ENCODE peak calls at places on chromosomes 1 and 21, in ten cellular contexts. D is PC-9; Q is heart right ventricle; H is endodermal cell; V is CD4-positive, alpha-beta memory T cell; X is iPS DF 6.9; T is sigmoid colon; J is thoracic aorta; E is neural progenitor cell; L is left lung. R is an unnamed sample. For H3K4me1 and H3K36me3, the result is how much of the 10 kb centered on the place peaks cover.

GRCh38 chr1:210144736-210145135 is 87.9 kb upstream of the SERTAD4 start:
- DNase-seq in D (no peak), Q (no peak), H (no peak), V (no peak), X (no peak), T (no peak), J (no peak), E (no peak), L (no peak), R (no peak)

GRCh38 chr1:100622037-100622436 is 84.1 kb downstream of the GPR88 start:
- DNase-seq in D (peak), Q (no peak), H (peak), V (no peak), X (peak), T (no peak), J (peak), E (peak), L (no peak), R (no peak)

GRCh38 chr1:185345913-185346717 is 29.1 kb upstream of the IVNS1ABP start:
- DNase-seq in D (no peak), Q (no peak), H (no peak), V (no peak), X (no peak), T (no peak), J (no peak), E (no peak), L (no peak), R (no peak)

GRCh38 chr1:221069178-221069903 is 190.1 kb downstream of the HLX start:
- DNase-seq in D (no peak), Q (no peak), H (peak), V (no peak), X (no peak), T (no peak), J (no peak), E (peak), L (no peak), R (no peak)

GRCh38 chr1:115323366-115324004 is 14.6 kb downstream of the NGF start:
- DNase-seq in D (no peak), Q (no peak), H (no peak), V (no peak), X (no peak), T (no peak), J (no peak), E (no peak), L (no peak), R (no peak)

GRCh38 chr1:182064611-182065010 is 3.1 kb upstream of the ZNF648 start:
- DNase-seq in D (no peak), Q (no peak), H (no peak), V (no peak), X (no peak), T (no peak), J (no peak), E (no peak), L (no peak), R (no peak)

GRCh38 chr1:87826639-87827345 is 498.1 kb downstream of the LMO4 start:
- DNase-seq in D (no peak), Q (peak), H (no peak), V (no peak), X (no peak), T (peak), J (no peak), E (no peak), L (peak), R (no peak)

GRCh38 chr21:28442624-28443023 is 550.1 kb downstream of the LTN1 start:
- DNase-seq in D (no peak), Q (no peak), H (no peak), V (no peak), X (no peak), T (no peak), J (no peak), E (no peak), L (no peak), R (no peak)

GRCh38 chr1:237470712-237471310 is 419.9 kb downstream of the ZP4 start:
- DNase-seq in D (no peak), Q (peak), H (peak), V (no peak), X (no peak), T (no peak), J (no peak), E (peak), L (no peak), R (no peak)

GRCh38 chr1:1205769-1206375 is 520 bp downstream of the TNFRSF18 start:
- DNase-seq in D (no peak), Q (peak), H (no peak), V (no peak), X (no peak), T (no peak), J (no peak), E (no peak), L (no peak), R (no peak)

GRCh38 chr1:150186789-150187559 is 37.3 kb downstream of the PLEKHO1 start:
- DNase-seq in D (no peak), Q (no peak), H (peak), V (peak), X (no peak), T (no peak), J (no peak), E (peak), L (peak), R (no peak)

GRCh38 chr1:155210304-155210703 is 1.8 kb downstream of the MTX1 start:
- DNase-seq in D (no peak), Q (no peak), H (no peak), V (no peak), X (no peak), T (no peak), J (no peak), E (no peak), L (no peak), R (no peak)

GRCh38 chr21:37073417-37074194 is 552 bp downstream of the TTC3 start:
- DNase-seq in D (no peak), Q (peak), H (no peak), V (peak), X (no peak), T (peak), J (peak), E (peak), L (peak), R (peak)

GRCh38 chr1:67350783-67351182 is 43.1 kb downstream of the IL12RB2 start:
- DNase-seq in D (no peak), Q (no peak), H (no peak), V (no peak), X (no peak), T (no peak), J (no peak), E (no peak), L (no peak), R (no peak)

GRCh38 chr1:183236158-183236725 is 50.2 kb downstream of the LAMC2 start:
- DNase-seq in D (no peak), Q (no peak), H (peak), V (no peak), X (no peak), T (no peak), J (no peak), E (peak), L (no peak), R (no peak)

GRCh38 chr1:3817138-3817740 is 20.9 kb upstream of the LRRC47 start:
- DNase-seq in D (no peak), Q (no peak), H (no peak), V (no peak), X (no peak), T (peak), J (no peak), E (no peak), L (no peak), R (peak)

GRCh38 chr1:225670806-225671733 is 18.1 kb upstream of the ENAH start:
- DNase-seq in D (no peak), Q (no peak), H (no peak), V (no peak), X (no peak), T (no peak), J (no peak), E (no peak), L (no peak), R (no peak)

GRCh38 chr21:41189147-41189538 is 21.2 kb downstream of the BACE2 start:
- DNase-seq in D (no peak), Q (no peak), H (no peak), V (no peak), X (no peak), T (no peak), J (no peak), E (no peak), L (no peak), R (no peak)

GRCh38 chr1:234495231-234495990 is 16.4 kb upstream of the TARBP1 start:
- DNase-seq in D (peak), Q (no peak), H (no peak), V (no peak), X (no peak), T (no peak), J (no peak), E (peak), L (no peak), R (no peak)

GRCh38 chr21:15126948-15127347 is 62.1 kb upstream of the NRIP1 start:
- DNase-seq in D (no peak), Q (no peak), H (no peak), V (no peak), X (no peak), T (no peak), J (no peak), E (no peak), L (no peak), R (no peak)

GRCh38 chr1:95113684-95114083 is 3.5 kb upstream of the TLCD4 start:
- DNase-seq in D (no peak), Q (no peak), H (no peak), V (no peak), X (no peak), T (no peak), J (no peak), E (no peak), L (no peak), R (no peak)

GRCh38 chr1:184827600-184828368 is 73.1 kb upstream of the EDEM3 start:
- DNase-seq in D (peak), Q (no peak), H (peak), V (no peak), X (peak), T (no peak), J (no peak), E (no peak), L (no peak), R (no peak)

GRCh38 chr21:42302794-42303193 is 12.4 kb downstream of the TFF3 start:
- DNase-seq in D (no peak), Q (no peak), H (no peak), V (no peak), X (no peak), T (no peak), J (no peak), E (no peak), L (peak), R (no peak)

GRCh38 chr1:237873487-237873927 is 17.2 kb downstream of the ZP4 start:
- DNase-seq in D (peak), Q (no peak), H (peak), V (no peak), X (peak), T (no peak), J (no peak), E (no peak), L (no peak), R (no peak)

GRCh38 chr1:167109125-167109524 is 15.2 kb downstream of the STYXL2 start:
- DNase-seq in D (peak), Q (no peak), H (peak), V (no peak), X (no peak), T (no peak), J (no peak), E (no peak), L (no peak), R (no peak)

GRCh38 chr1:223261914-223262313 is 102.1 kb downstream of the SUSD4 start:
- DNase-seq in D (no peak), Q (no peak), H (no peak), V (no peak), X (no peak), T (no peak), J (no peak), E (no peak), L (no peak), R (no peak)

GRCh38 chr21:35925497-35925896 is 134.8 kb downstream of the SETD4 start:
- DNase-seq in D (no peak), Q (no peak), H (no peak), V (no peak), X (no peak), T (peak), J (no peak), E (no peak), L (peak), R (no peak)

GRCh38 chr1:24277420-24278169 is 41.6 kb upstream of the GRHL3 start:
- DNase-seq in D (peak), Q (no peak), H (no peak), V (peak), X (no peak), T (peak), J (no peak), E (no peak), L (no peak), R (no peak)

GRCh38 chr1:19799233-19799876 is 361 bp downstream of the TMCO4 start:
- DNase-seq in D (peak), Q (peak), H (peak), V (peak), X (no peak), T (peak), J (no peak), E (peak), L (peak), R (peak)

GRCh38 chr1:154193821-154194220 is 1.9 kb upstream of the TPM3 start:
- DNase-seq in D (peak), Q (no peak), H (no peak), V (no peak), X (no peak), T (no peak), J (no peak), E (no peak), L (no peak), R (no peak)

GRCh38 chr1:100249155-100249536 is 488 bp downstream of the DBT start:
- DNase-seq in D (no peak), Q (no peak), H (no peak), V (no peak), X (no peak), T (no peak), J (no peak), E (peak), L (no peak), R (no peak)

GRCh38 chr1:202107321-202107761 is 15.4 kb upstream of the GPR37L1 start:
- DNase-seq in D (peak), Q (peak), H (peak), V (no peak), X (no peak), T (no peak), J (no peak), E (no peak), L (peak), R (peak)

GRCh38 chr1:83060216-83060615 is 938.7 kb downstream of the TTLL7 start:
- DNase-seq in D (peak), Q (no peak), H (no peak), V (no peak), X (no peak), T (no peak), J (no peak), E (no peak), L (no peak), R (no peak)

GRCh38 chr1:151723726-151724370 is 2.5 kb downstream of the RIIAD1 start:
- DNase-seq in D (no peak), Q (no peak), H (peak), V (no peak), X (no peak), T (no peak), J (no peak), E (no peak), L (no peak), R (no peak)

GRCh38 chr1:55635856-55636255 is 420.7 kb upstream of the USP24 start:
- DNase-seq in D (no peak), Q (no peak), H (no peak), V (no peak), X (no peak), T (no peak), J (no peak), E (no peak), L (no peak), R (no peak)

GRCh38 chr1:205300149-205300548 is 21.4 kb downstream of the NUAK2 start:
- DNase-seq in D (no peak), Q (no peak), H (no peak), V (no peak), X (no peak), T (no peak), J (no peak), E (no peak), L (no peak), R (no peak)

GRCh38 chr1:185409763-185410528 is 92.9 kb upstream of the IVNS1ABP start:
- DNase-seq in D (no peak), Q (no peak), H (no peak), V (no peak), X (no peak), T (no peak), J (no peak), E (no peak), L (no peak), R (no peak)

GRCh38 chr1:190176776-190177175 is 300.9 kb downstream of the BRINP3 start:
- DNase-seq in D (no peak), Q (no peak), H (no peak), V (no peak), X (no peak), T (no peak), J (no peak), E (no peak), L (no peak), R (no peak)

DNA sequence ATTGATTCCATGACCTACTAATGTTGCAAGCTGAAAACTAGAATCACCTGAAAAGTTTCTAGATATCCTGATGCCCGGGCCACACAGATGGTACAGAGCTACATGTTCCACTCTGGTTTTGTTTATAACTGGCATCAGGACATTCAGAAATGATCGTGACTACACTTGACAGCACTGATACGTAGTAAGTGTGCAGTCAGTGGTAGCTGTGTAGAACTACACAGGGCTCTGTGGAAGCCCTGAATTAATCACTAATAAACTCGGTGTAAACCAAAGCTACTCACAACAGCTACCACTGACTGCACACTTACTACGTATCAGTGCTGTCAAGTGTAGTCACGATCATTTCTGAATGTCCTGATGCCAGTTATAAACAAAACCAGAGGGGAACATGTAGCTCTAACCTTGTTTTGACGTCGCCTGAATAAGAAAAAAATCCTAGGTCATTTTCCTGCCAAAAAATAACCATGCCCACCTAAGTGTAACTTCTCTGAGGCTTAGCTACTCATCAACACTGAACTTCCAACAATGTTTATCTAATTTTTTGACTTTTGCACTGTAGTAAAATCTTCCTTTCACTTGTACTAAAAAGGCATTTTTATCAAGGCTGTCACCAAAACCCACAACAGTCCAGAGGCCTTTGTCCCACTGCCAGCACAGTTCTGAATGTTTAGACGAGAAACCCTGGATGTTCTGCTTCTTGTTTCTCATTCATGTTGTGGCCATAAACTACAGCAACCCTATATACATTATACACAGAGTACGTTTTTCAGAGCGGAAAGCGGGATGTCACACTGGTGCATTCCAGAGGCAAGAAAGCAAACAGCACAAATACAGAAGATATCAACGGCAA is 149.6 kb downstream of the TGFBR3 start:
- DNase-seq in D (no peak), Q (no peak), H (no peak), V (no peak), X (no peak), T (peak), J (no peak), E (no peak), L (no peak), R (no peak)
- H3K4me1 ChIP-seq in D (half or more), Q (under half), H (under half), V (under half), X (under half), T (half or more), J (under half), E (under half), L (under half), R (under half)

GRCh38 chr1:58899581-58900271 is 115.9 kb upstream of the JUN start:
- DNase-seq in D (no peak), Q (no peak), H (no peak), V (no peak), X (no peak), T (no peak), J (no peak), E (no peak), L (no peak), R (no peak)
- H3K27ac ChIP-seq in D (no peak), Q (peak), H (no peak), V (no peak), X (no peak), T (peak), J (no peak), E (no peak), L (peak), R (peak)

DNA sequence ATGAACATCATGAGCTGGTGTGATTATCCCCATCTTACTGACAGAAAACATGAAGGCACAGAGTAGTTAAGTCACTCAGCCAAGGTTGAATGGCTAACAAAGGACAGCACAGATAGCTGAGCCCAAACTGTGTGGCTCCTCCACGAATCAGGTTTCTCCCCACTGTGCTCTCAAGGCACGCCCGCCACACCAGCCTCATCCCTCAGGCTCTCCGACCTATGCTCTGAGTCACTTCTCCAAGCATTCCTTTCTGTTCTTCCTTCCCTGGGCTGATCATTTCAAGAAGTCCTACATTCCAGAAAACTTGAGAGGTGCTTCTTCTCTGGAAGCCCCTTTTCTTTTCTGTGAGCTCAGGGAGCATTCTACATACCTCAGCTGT is 25.3 kb upstream of the SDC3 start:
- DNase-seq in D (no peak), Q (no peak), H (no peak), V (no peak), X (no peak), T (no peak), J (no peak), E (no peak), L (no peak), R (no peak)
- H3K36me3 ChIP-seq in D (under half), Q (half or more), H (half or more), V (under half), X (under half), T (half or more), J (under half), E (under half), L (under half), R (half or more)

GRCh38 chr1:42943728-42944127 is 14.9 kb downstream of the SLC2A1 start:
- DNase-seq in D (no peak), Q (no peak), H (no peak), V (no peak), X (no peak), T (no peak), J (no peak), E (no peak), L (no peak), R (no peak)
- H3K4me1 ChIP-seq in D (half or more), Q (half or more), H (under half), V (half or more), X (under half), T (half or more), J (half or more), E (under half), L (under half), R (half or more)

DNA sequence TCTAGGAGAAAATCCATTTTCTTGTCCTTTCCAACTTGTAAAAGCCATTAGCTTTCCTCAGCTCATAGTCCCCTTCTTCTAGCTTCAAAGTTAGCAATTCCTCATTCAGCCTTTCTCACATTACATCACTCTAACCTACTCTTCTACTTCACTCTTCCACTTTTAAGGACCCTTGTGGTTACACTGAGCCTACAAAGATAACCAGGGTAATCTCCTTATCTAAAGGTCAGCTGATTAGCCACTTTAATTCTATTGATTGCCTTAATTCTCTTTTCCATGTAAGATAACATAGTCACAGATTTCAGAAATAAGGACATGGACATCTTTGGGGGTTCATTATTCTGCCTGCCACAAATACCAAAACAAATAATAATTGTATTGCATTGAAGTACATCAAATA is 8.5 kb upstream of the SPATA6 start:
- DNase-seq in D (no peak), Q (no peak), H (no peak), V (no peak), X (no peak), T (no peak), J (no peak), E (no peak), L (no peak), R (no peak)
- H3K27ac ChIP-seq in D (no peak), Q (no peak), H (no peak), V (no peak), X (no peak), T (no peak), J (no peak), E (no peak), L (no peak), R (no peak)

GRCh38 chr1:5976726-5977493 is 15.3 kb downstream of the NPHP4 start:
- DNase-seq in D (no peak), Q (no peak), H (no peak), V (no peak), X (no peak), T (peak), J (no peak), E (no peak), L (no peak), R (peak)

GRCh38 chr1:5980314-5981008 is 11.8 kb downstream of the NPHP4 start:
- DNase-seq in D (no peak), Q (peak), H (peak), V (no peak), X (peak), T (peak), J (no peak), E (peak), L (no peak), R (peak)

GRCh38 chr1:5977494-5978444 is 14.5 kb downstream of the NPHP4 start:
- DNase-seq in D (no peak), Q (no peak), H (no peak), V (no peak), X (no peak), T (peak), J (no peak), E (no peak), L (no peak), R (peak)

GRCh38 chr1:5979536-5980313 is 12.5 kb downstream of the NPHP4 start:
- DNase-seq in D (no peak), Q (no peak), H (no peak), V (no peak), X (no peak), T (no peak), J (no peak), E (no peak), L (no peak), R (peak)

GRCh38 chr1:5978452-5978851 is 13.8 kb downstream of the NPHP4 start:
- DNase-seq in D (no peak), Q (no peak), H (no peak), V (no peak), X (no peak), T (peak), J (no peak), E (no peak), L (no peak), R (peak)
- H3K36me3 ChIP-seq in D (under half), Q (under half), H (under half), V (under half), X (under half), T (under half), J (under half), E (under half), L (under half), R (under half)

R was measured in upper lobe of right lung.